ENCODE peak calls at places on chromosome 16, in ten cellular contexts. F, G, Q, B, M, L, P, E, H and Y are unnamed samples.

GRCh38 chr16:84735846-84736586 is 36.2 kb downstream of the USP10 start:
- DNase-seq in G (no peak), P (no peak), M (no peak), F (no peak), L (peak; percentile 59), H (peak; percentile 42), Q (no peak), B (peak; percentile 68), E (no peak), Y (no peak)

GRCh38 chr16:48165961-48166578 is 10.3 kb upstream of the ABCC12 start:
- DNase-seq in F (no peak), H (no peak), P (no peak), G (no peak), M (no peak), Q (no peak), B (no peak), E (peak; percentile 32), L (no peak), Y (no peak)

GRCh38 chr16:90048347-90048722 is 28.8 kb downstream of the PRDM7 start:
- DNase-seq in H (no peak), M (no peak), Q (no peak), E (peak; percentile 6), G (no peak), F (no peak), L (no peak), P (no peak), B (no peak), Y (no peak)

GRCh38 chr16:86631441-86631840 is 53.1 kb downstream of the FOXL1 start:
- DNase-seq in E (peak; percentile 7), M (no peak), Q (peak; percentile 57), G (no peak), P (no peak), H (peak; percentile 92), B (no peak), F (no peak), L (no peak), Y (no peak)

GRCh38 chr16:87527055-87527724 is 34.4 kb upstream of the ZCCHC14 start:
- DNase-seq in M (no peak), G (no peak), B (no peak), L (no peak), E (no peak), Q (no peak), F (no peak), P (no peak), H (no peak), Y (no peak)

GRCh38 chr16:87725596-87726235 is 40.1 kb downstream of the KLHDC4 start:
- DNase-seq in M (no peak), F (no peak), L (peak; percentile 48), B (no peak), Q (no peak), E (peak; percentile 34), H (peak; percentile 78), G (no peak), P (peak; percentile 36), Y (no peak)

GRCh38 chr16:12758031-12758669 is 45.5 kb downstream of the CPPED1 start:
- DNase-seq in M (no peak), B (peak; percentile 38), H (peak; percentile 13), F (no peak), G (no peak), L (no peak), Q (no peak), P (peak; percentile 49), E (no peak), Y (no peak)

GRCh38 chr16:25151996-25152395 is 40.5 kb downstream of the LCMT1 start:
- DNase-seq in P (no peak), L (no peak), E (peak; percentile 43), M (no peak), B (no peak), F (no peak), H (peak; percentile 98), Q (peak; percentile 30), G (no peak), Y (no peak)

GRCh38 chr16:57279780-57280638 is 4.5 kb downstream of the PLLP start:
- DNase-seq in E (no peak), M (peak; percentile 27), B (no peak), P (no peak), G (no peak), Q (no peak), L (no peak), F (no peak), H (no peak), Y (no peak)

GRCh38 chr16:10616744-10617640 is 36.6 kb upstream of the EMP2 start:
- DNase-seq in B (no peak), Q (peak; percentile 51), H (peak; percentile 65), P (no peak), M (peak; percentile 84), E (peak; percentile 19), L (no peak), G (peak; percentile 39), F (no peak), Y (no peak)

GRCh38 chr16:11302977-11303376 is 21.8 kb upstream of the PRM1 start:
- DNase-seq in F (no peak), G (no peak), P (no peak), B (peak; percentile 69), M (no peak), H (no peak), E (no peak), L (peak; percentile 49), Q (no peak), Y (no peak)

GRCh38 chr16:69465083-69465721 is 40.8 kb downstream of the CYB5B start:
- DNase-seq in B (no peak), L (no peak), Q (peak; percentile 12), G (no peak), H (peak; percentile 41), E (peak; percentile 96), F (no peak), M (no peak), P (no peak), Y (peak; percentile 35)

GRCh38 chr16:53817117-53817516 is 113.2 kb downstream of the FTO start:
- DNase-seq in M (peak; percentile 27), B (no peak), P (peak; percentile 93), L (no peak), H (peak; percentile 82), G (no peak), E (peak; percentile 96), Q (peak; percentile 71), F (no peak), Y (no peak)

GRCh38 chr16:17070882-17071592 is 399.7 kb downstream of the XYLT1 start:
- DNase-seq in G (peak; percentile 2), Q (no peak), E (no peak), M (peak; percentile 31), F (peak; percentile 69), B (peak; percentile 27), P (no peak), L (no peak), H (no peak), Y (peak; percentile 8)

GRCh38 chr16:23784811-23785447 is 30.1 kb downstream of the CHP2 start:
- DNase-seq in F (no peak), P (no peak), G (no peak), H (peak; percentile 61), M (no peak), B (no peak), L (no peak), Q (no peak), E (peak; percentile 4), Y (no peak)

GRCh38 chr16:69837380-69837779 is 75.2 kb downstream of the WWP2 start:
- DNase-seq in H (no peak), L (no peak), B (no peak), G (no peak), P (no peak), E (no peak), F (no peak), Q (no peak), M (no peak), Y (no peak)

GRCh38 chr16:54062361-54063346 is 223.9 kb downstream of the IRX3 start:
- DNase-seq in G (no peak), E (no peak), M (no peak), Q (no peak), H (no peak), F (no peak), B (peak; percentile 93), P (no peak), L (no peak), Y (no peak)

GRCh38 chr16:83258366-83258765 is 549.4 kb upstream of the HSBP1 start:
- DNase-seq in G (no peak), H (no peak), P (no peak), M (no peak), F (no peak), B (no peak), Q (no peak), E (no peak), L (no peak), Y (no peak)

GRCh38 chr16:15509593-15510520 is 75.5 kb downstream of the BMERB1 start:
- DNase-seq in H (peak; percentile 46), B (no peak), Q (peak; percentile 71), E (peak; percentile 41), G (no peak), M (no peak), F (no peak), L (no peak), P (no peak), Y (no peak)

GRCh38 chr16:50694206-50694605 is 800 bp downstream of the NOD2 start:
- DNase-seq in B (no peak), M (no peak), H (no peak), G (no peak), E (no peak), L (no peak), F (no peak), P (no peak), Q (no peak), Y (no peak)

GRCh38 chr16:28898266-28898665 is 20.0 kb downstream of the ATP2A1 start:
- DNase-seq in L (no peak), Q (no peak), G (no peak), M (no peak), F (no peak), P (no peak), B (no peak), H (peak; percentile 67), E (no peak), Y (no peak)

GRCh38 chr16:49534901-49535300 is 161.3 kb downstream of the C16orf78 start:
- DNase-seq in F (no peak), E (no peak), H (no peak), G (no peak), B (no peak), P (no peak), M (no peak), Q (no peak), L (no peak), Y (no peak)

GRCh38 chr16:51388516-51388951 is 237.5 kb upstream of the SALL1 start:
- DNase-seq in P (no peak), F (no peak), H (no peak), B (no peak), Q (no peak), L (no peak), E (no peak), G (no peak), M (no peak), Y (no peak)

GRCh38 chr16:86074651-86075487 is 175.9 kb downstream of the IRF8 start:
- DNase-seq in G (no peak), H (no peak), E (peak; percentile 55), Q (peak; percentile 63), M (no peak), P (no peak), F (no peak), B (no peak), L (no peak), Y (no peak)

GRCh38 chr16:16877061-16877460 is 498.1 kb downstream of the NPIPA7 start:
- DNase-seq in M (no peak), P (no peak), F (no peak), E (no peak), B (no peak), H (no peak), Q (no peak), L (no peak), G (no peak), Y (no peak)

GRCh38 chr16:51877686-51878085 is 669.3 kb downstream of the TOX3 start:
- DNase-seq in Q (no peak), E (peak; percentile 68), H (no peak), B (no peak), L (no peak), F (no peak), M (no peak), G (no peak), P (no peak), Y (no peak)

GRCh38 chr16:80611171-80611929 is 70.6 kb downstream of the DYNLRB2 start:
- DNase-seq in L (no peak), P (no peak), Q (no peak), G (no peak), H (no peak), B (no peak), E (no peak), F (no peak), M (no peak), Y (no peak)

GRCh38 chr16:78235168-78235800 is 135.8 kb downstream of the WWOX start:
- DNase-seq in B (peak; percentile 65), G (peak; percentile 68), P (no peak), E (peak; percentile 58), F (peak; percentile 38), Q (peak; percentile 26), H (peak; percentile 35), M (peak; percentile 67), L (peak; percentile 66), Y (peak; percentile 42)